ENCODE peak calls at places on chromosomes 3 and 15, in seven cellular contexts. A, D, J, I, H, M and C are unnamed samples.

GRCh38 chr15:78415284-78415683 is 22.7 kb upstream of the IREB2 start:
- DNase-seq in A (peak), D (peak), J (no peak), I (peak), H (no peak), M (no peak), C (peak)

GRCh38 chr3:123158899-123159390 is 42.8 kb upstream of the SEC22A start:
- DNase-seq in A (no peak), D (no peak), J (no peak), I (no peak), H (no peak), M (no peak), C (no peak)

GRCh38 chr3:149407898-149408297 is 30.4 kb upstream of the TM4SF1 start:
- DNase-seq in A (peak), D (peak), J (no peak), I (no peak), H (no peak), M (no peak), C (no peak)

GRCh38 chr3:5002174-5002870 is 23.1 kb downstream of the BHLHE40 start:
- DNase-seq in A (no peak), D (no peak), J (no peak), I (no peak), H (no peak), M (no peak), C (no peak)

GRCh38 chr15:71304681-71305080 is 189.4 kb downstream of the THSD4 start:
- DNase-seq in A (peak), D (no peak), J (no peak), I (no peak), H (no peak), M (no peak), C (no peak)

GRCh38 chr3:183180105-183180763 is 17.7 kb upstream of the LAMP3 start:
- DNase-seq in A (no peak), D (no peak), J (no peak), I (peak), H (no peak), M (no peak), C (no peak)

GRCh38 chr3:38031022-38031994 is 1.9 kb upstream of the PLCD1 start:
- DNase-seq in A (peak), D (no peak), J (peak), I (no peak), H (no peak), M (no peak), C (peak)

GRCh38 chr3:52456169-52456799 is 880 bp downstream of the NISCH start:
- DNase-seq in A (peak), D (no peak), J (peak), I (peak), H (no peak), M (peak), C (peak)

GRCh38 chr3:53023072-53023823 is 22.6 kb downstream of the SFMBT1 start:
- DNase-seq in A (no peak), D (no peak), J (no peak), I (peak), H (no peak), M (no peak), C (no peak)

GRCh38 chr15:67808821-67809220 is 16.5 kb upstream of the SKOR1 start:
- DNase-seq in A (no peak), D (no peak), J (no peak), I (no peak), H (no peak), M (no peak), C (no peak)

GRCh38 chr15:35958021-35958420 is 412.1 kb upstream of the DPH6 start:
- DNase-seq in A (peak), D (peak), J (no peak), I (no peak), H (no peak), M (no peak), C (no peak)

GRCh38 chr3:140470211-140470610 is 207.7 kb upstream of the TRIM42 start:
- DNase-seq in A (no peak), D (no peak), J (no peak), I (peak), H (no peak), M (no peak), C (no peak)

GRCh38 chr3:126487151-126487771 is 11.6 kb upstream of the ZXDC start:
- DNase-seq in A (no peak), D (no peak), J (no peak), I (peak), H (no peak), M (peak), C (no peak)

GRCh38 chr3:48151807-48152427 is 36.3 kb downstream of the CDC25A start:
- DNase-seq in A (no peak), D (no peak), J (no peak), I (no peak), H (no peak), M (no peak), C (no peak)

GRCh38 chr3:188396900-188397299 is 242.9 kb downstream of the LPP start:
- DNase-seq in A (no peak), D (no peak), J (no peak), I (no peak), H (no peak), M (no peak), C (no peak)
- H3K4me3 ChIP-seq in A (no peak), D (no peak), J (no peak), I (no peak), H (no peak), M (peak), C (no peak)

DNA sequence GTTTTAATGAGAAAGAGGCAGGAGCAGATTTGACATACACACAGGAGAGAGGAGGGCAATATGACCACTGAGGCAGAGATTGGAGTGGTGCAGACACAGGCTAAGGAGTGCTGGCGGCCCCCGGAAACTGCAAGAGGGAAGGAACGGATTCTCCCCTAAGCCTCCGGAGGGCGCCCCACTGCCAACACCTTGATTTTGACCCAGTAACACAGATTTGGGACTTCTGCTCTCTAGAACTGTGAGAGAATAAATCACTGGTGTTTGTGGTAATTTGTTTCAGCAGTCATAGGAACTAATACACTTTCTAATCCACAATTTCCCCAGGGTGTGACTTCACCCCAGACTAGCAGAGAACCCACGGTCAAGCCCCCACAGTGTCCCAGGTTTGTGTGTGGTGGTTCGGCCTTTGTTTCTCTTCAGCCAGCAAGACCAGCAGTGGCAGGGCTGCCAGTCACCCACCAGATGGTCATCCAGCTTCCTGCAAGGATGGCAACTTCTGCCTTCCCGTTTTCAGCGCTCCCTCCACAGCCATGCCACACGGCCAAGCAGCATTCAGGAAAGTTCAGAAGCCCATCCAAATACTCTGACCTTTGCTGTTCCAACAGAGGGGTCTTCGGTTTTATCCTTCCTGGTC is 23.6 kb upstream of the TSPAN3 start:
- DNase-seq in A (no peak), D (no peak), J (no peak), I (peak), H (no peak), M (no peak), C (no peak)
- TF ChIP-seq CTCF in A (peak), D (peak), J (no peak), I (peak), H (no peak), M (no peak), C (no peak)

GRCh38 chr15:85407421-85408269 is 27.2 kb downstream of the AKAP13 start:
- DNase-seq in A (peak), D (peak), J (peak), I (no peak), H (no peak), M (no peak), C (peak)
- H3K4me3 ChIP-seq in A (no peak), D (no peak), J (no peak), I (no peak), H (no peak), M (no peak), C (no peak)

GRCh38 chr3:50146316-50146901 is 8.7 kb upstream of the SEMA3F start:
- DNase-seq in A (no peak), D (no peak), J (no peak), I (peak), H (no peak), M (no peak), C (no peak)
- TF ChIP-seq CTCF in A (no peak), D (no peak), J (no peak), I (peak), H (no peak), M (no peak), C (no peak)

GRCh38 chr3:11197471-11197870 is 43.2 kb downstream of the HRH1 start:
- DNase-seq in A (peak), D (no peak), J (no peak), I (no peak), H (no peak), M (no peak), C (peak)

GRCh38 chr3:11198070-11198469 is 43.8 kb downstream of the HRH1 start:
- DNase-seq in A (no peak), D (no peak), J (no peak), I (peak), H (no peak), M (no peak), C (no peak)

GRCh38 chr3:11198495-11198894 is 44.2 kb downstream of the HRH1 start:
- DNase-seq in A (no peak), D (no peak), J (no peak), I (no peak), H (no peak), M (no peak), C (no peak)

GRCh38 chr3:11195201-11195600 is 40.9 kb downstream of the HRH1 start:
- DNase-seq in A (peak), D (no peak), J (no peak), I (no peak), H (no peak), M (no peak), C (peak)

DNA sequence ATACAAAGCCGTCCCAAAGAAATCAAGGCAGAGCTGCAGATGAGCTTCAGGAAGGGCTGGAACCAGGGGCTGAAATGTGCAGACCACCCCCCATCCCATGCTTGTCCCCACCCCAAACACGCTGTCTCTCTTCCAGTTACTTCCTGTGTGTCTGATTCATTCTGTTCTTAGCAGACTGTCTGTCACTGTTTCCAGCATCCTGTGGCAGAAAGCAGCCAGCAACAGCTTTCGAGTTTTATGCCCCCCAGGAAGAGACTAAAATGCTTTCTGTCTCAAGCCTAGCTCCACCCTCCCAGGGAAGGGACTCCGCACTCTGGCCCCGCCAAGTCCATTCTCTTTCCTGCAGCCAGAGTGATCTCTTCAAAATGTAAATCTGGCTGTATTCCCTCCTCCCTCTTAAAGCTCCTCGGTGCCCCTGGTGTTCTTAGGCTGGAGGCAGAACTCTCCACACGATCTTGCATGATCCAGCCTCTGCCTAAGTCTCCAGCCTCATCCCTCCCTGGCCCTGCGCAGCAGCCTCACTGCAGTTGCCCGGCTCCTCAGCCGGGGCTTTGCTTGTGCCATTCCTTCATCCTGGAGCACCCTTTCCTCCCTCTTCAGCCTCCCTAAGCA is 41.5 kb downstream of the HRH1 start:
- DNase-seq in A (peak), D (peak), J (no peak), I (peak), H (no peak), M (no peak), C (peak)
- H3K4me3 ChIP-seq in A (peak), D (peak), J (no peak), I (no peak), H (peak), M (no peak), C (no peak)